ENCODE peak calls at places on chromosomes 6 and 20, in seven cellular contexts. One of them, this sample, is unnamed.

GRCh38 chr6:34358389-34358906 is 34.0 kb downstream of the NUDT3 start:
- DNase-seq in AG08395: peak
- DNase-seq in activated gamma-delta T cell treated with anti-CD3 and anti-CD28 coated beads, Interleukin-2, amount 50 U/mL, for 16 hours: no peak
- DNase-seq in endothelial cell: no peak
- DNase-seq in fibroblast of lung: peak
- DNase-seq in fibroblast of pulmonary artery: peak
- DNase-seq in tibial artery: no peak
- DNase-seq in this sample: no peak

GRCh38 chr6:31407699-31408098 is 4.3 kb downstream of the MICA start:
- DNase-seq in AG08395: peak
- DNase-seq in activated gamma-delta T cell treated with anti-CD3 and anti-CD28 coated beads, Interleukin-2, amount 50 U/mL, for 16 hours: no peak
- DNase-seq in endothelial cell: no peak
- DNase-seq in fibroblast of lung: peak
- DNase-seq in fibroblast of pulmonary artery: peak
- DNase-seq in tibial artery: no peak
- DNase-seq in this sample: no peak

GRCh38 chr6:108876929-108877775 is 28.9 kb downstream of the ARMC2 start:
- DNase-seq in AG08395: peak
- DNase-seq in activated gamma-delta T cell treated with anti-CD3 and anti-CD28 coated beads, Interleukin-2, amount 50 U/mL, for 16 hours: no peak
- DNase-seq in endothelial cell: no peak
- DNase-seq in fibroblast of lung: peak
- DNase-seq in fibroblast of pulmonary artery: peak
- DNase-seq in tibial artery: peak
- DNase-seq in this sample: peak

GRCh38 chr6:42388046-42388445 is 63.7 kb downstream of the TRERF1 start:
- DNase-seq in AG08395: no peak
- DNase-seq in activated gamma-delta T cell treated with anti-CD3 and anti-CD28 coated beads, Interleukin-2, amount 50 U/mL, for 16 hours: no peak
- DNase-seq in endothelial cell: no peak
- DNase-seq in fibroblast of lung: no peak
- DNase-seq in fibroblast of pulmonary artery: no peak
- DNase-seq in tibial artery: no peak
- DNase-seq in this sample: no peak

GRCh38 chr6:135939216-135939610 is 87.7 kb downstream of the PDE7B start:
- DNase-seq in AG08395: no peak
- DNase-seq in activated gamma-delta T cell treated with anti-CD3 and anti-CD28 coated beads, Interleukin-2, amount 50 U/mL, for 16 hours: no peak
- DNase-seq in endothelial cell: no peak
- DNase-seq in fibroblast of lung: no peak
- DNase-seq in fibroblast of pulmonary artery: no peak
- DNase-seq in tibial artery: peak
- DNase-seq in this sample: peak

GRCh38 chr20:10673176-10673830 is 496 bp downstream of the JAG1 start:
- DNase-seq in AG08395: peak
- DNase-seq in activated gamma-delta T cell treated with anti-CD3 and anti-CD28 coated beads, Interleukin-2, amount 50 U/mL, for 16 hours: no peak
- DNase-seq in endothelial cell: peak
- DNase-seq in fibroblast of lung: peak
- DNase-seq in fibroblast of pulmonary artery: no peak
- DNase-seq in tibial artery: no peak
- DNase-seq in this sample: no peak

GRCh38 chr6:170393807-170394399 is 87.3 kb downstream of the FAM120B start:
- DNase-seq in AG08395: no peak
- DNase-seq in activated gamma-delta T cell treated with anti-CD3 and anti-CD28 coated beads, Interleukin-2, amount 50 U/mL, for 16 hours: peak
- DNase-seq in endothelial cell: no peak
- DNase-seq in fibroblast of lung: peak
- DNase-seq in fibroblast of pulmonary artery: no peak
- DNase-seq in tibial artery: no peak
- DNase-seq in this sample: no peak

GRCh38 chr20:51265366-51265765 is 242.5 kb upstream of the KCNG1 start:
- DNase-seq in AG08395: no peak
- DNase-seq in activated gamma-delta T cell treated with anti-CD3 and anti-CD28 coated beads, Interleukin-2, amount 50 U/mL, for 16 hours: no peak
- DNase-seq in endothelial cell: no peak
- DNase-seq in fibroblast of lung: no peak
- DNase-seq in fibroblast of pulmonary artery: no peak
- DNase-seq in tibial artery: no peak
- DNase-seq in this sample: no peak

GRCh38 chr6:156262014-156262413 is 515.2 kb upstream of the ARID1B start:
- DNase-seq in AG08395: no peak
- DNase-seq in activated gamma-delta T cell treated with anti-CD3 and anti-CD28 coated beads, Interleukin-2, amount 50 U/mL, for 16 hours: no peak
- DNase-seq in endothelial cell: no peak
- DNase-seq in fibroblast of lung: no peak
- DNase-seq in fibroblast of pulmonary artery: no peak
- DNase-seq in tibial artery: no peak
- DNase-seq in this sample: no peak

GRCh38 chr6:9272671-9273070 is 837.3 kb upstream of the SLC35B3 start:
- DNase-seq in AG08395: no peak
- DNase-seq in activated gamma-delta T cell treated with anti-CD3 and anti-CD28 coated beads, Interleukin-2, amount 50 U/mL, for 16 hours: no peak
- DNase-seq in endothelial cell: no peak
- DNase-seq in fibroblast of lung: no peak
- DNase-seq in fibroblast of pulmonary artery: no peak
- DNase-seq in tibial artery: no peak
- DNase-seq in this sample: no peak

GRCh38 chr20:56424931-56425330 is 12.9 kb downstream of the CASS4 start:
- DNase-seq in AG08395: no peak
- DNase-seq in activated gamma-delta T cell treated with anti-CD3 and anti-CD28 coated beads, Interleukin-2, amount 50 U/mL, for 16 hours: no peak
- DNase-seq in endothelial cell: no peak
- DNase-seq in fibroblast of lung: no peak
- DNase-seq in fibroblast of pulmonary artery: no peak
- DNase-seq in tibial artery: no peak
- DNase-seq in this sample: no peak

GRCh38 chr6:104943781-104944180 is 13.1 kb upstream of the LIN28B start:
- DNase-seq in AG08395: no peak
- DNase-seq in activated gamma-delta T cell treated with anti-CD3 and anti-CD28 coated beads, Interleukin-2, amount 50 U/mL, for 16 hours: no peak
- DNase-seq in endothelial cell: peak
- DNase-seq in fibroblast of lung: peak
- DNase-seq in fibroblast of pulmonary artery: peak
- DNase-seq in tibial artery: no peak
- DNase-seq in this sample: no peak

GRCh38 chr6:11093065-11093590 is 506 bp upstream of the SMIM13 start:
- DNase-seq in AG08395: peak
- DNase-seq in activated gamma-delta T cell treated with anti-CD3 and anti-CD28 coated beads, Interleukin-2, amount 50 U/mL, for 16 hours: no peak
- DNase-seq in endothelial cell: no peak
- DNase-seq in fibroblast of lung: peak
- DNase-seq in fibroblast of pulmonary artery: peak
- DNase-seq in tibial artery: peak
- DNase-seq in this sample: no peak

GRCh38 chr6:25027221-25027916 is 91.6 kb upstream of the RIPOR2 start:
- DNase-seq in AG08395: no peak
- DNase-seq in activated gamma-delta T cell treated with anti-CD3 and anti-CD28 coated beads, Interleukin-2, amount 50 U/mL, for 16 hours: peak
- DNase-seq in endothelial cell: no peak
- DNase-seq in fibroblast of lung: no peak
- DNase-seq in fibroblast of pulmonary artery: no peak
- DNase-seq in tibial artery: no peak
- DNase-seq in this sample: no peak

GRCh38 chr6:135566311-135567068 is 69.0 kb upstream of the AHI1 start:
- DNase-seq in AG08395: no peak
- DNase-seq in activated gamma-delta T cell treated with anti-CD3 and anti-CD28 coated beads, Interleukin-2, amount 50 U/mL, for 16 hours: no peak
- DNase-seq in endothelial cell: no peak
- DNase-seq in fibroblast of lung: no peak
- DNase-seq in fibroblast of pulmonary artery: no peak
- DNase-seq in tibial artery: no peak
- DNase-seq in this sample: no peak

GRCh38 chr20:38387953-38388352 is 41.7 kb downstream of the LBP start:
- DNase-seq in AG08395: peak
- DNase-seq in activated gamma-delta T cell treated with anti-CD3 and anti-CD28 coated beads, Interleukin-2, amount 50 U/mL, for 16 hours: no peak
- DNase-seq in endothelial cell: no peak
- DNase-seq in fibroblast of lung: no peak
- DNase-seq in fibroblast of pulmonary artery: no peak
- DNase-seq in tibial artery: no peak
- DNase-seq in this sample: no peak

GRCh38 chr6:110357696-110358535 is at the start of gene METTL24:
- DNase-seq in AG08395: no peak
- DNase-seq in activated gamma-delta T cell treated with anti-CD3 and anti-CD28 coated beads, Interleukin-2, amount 50 U/mL, for 16 hours: no peak
- DNase-seq in endothelial cell: peak
- DNase-seq in fibroblast of lung: no peak
- DNase-seq in fibroblast of pulmonary artery: no peak
- DNase-seq in tibial artery: no peak
- DNase-seq in this sample: peak

GRCh38 chr6:25399885-25400284 is 120.7 kb downstream of the CARMIL1 start:
- DNase-seq in AG08395: no peak
- DNase-seq in activated gamma-delta T cell treated with anti-CD3 and anti-CD28 coated beads, Interleukin-2, amount 50 U/mL, for 16 hours: no peak
- DNase-seq in endothelial cell: no peak
- DNase-seq in fibroblast of lung: no peak
- DNase-seq in fibroblast of pulmonary artery: no peak
- DNase-seq in tibial artery: no peak
- DNase-seq in this sample: no peak

GRCh38 chr6:41404221-41404866 is 68.9 kb downstream of the NCR2 start:
- DNase-seq in AG08395: no peak
- DNase-seq in activated gamma-delta T cell treated with anti-CD3 and anti-CD28 coated beads, Interleukin-2, amount 50 U/mL, for 16 hours: no peak
- DNase-seq in endothelial cell: no peak
- DNase-seq in fibroblast of lung: no peak
- DNase-seq in fibroblast of pulmonary artery: no peak
- DNase-seq in tibial artery: no peak
- DNase-seq in this sample: no peak

GRCh38 chr6:22451960-22452359 is 117.4 kb upstream of the HDGFL1 start:
- DNase-seq in AG08395: no peak
- DNase-seq in activated gamma-delta T cell treated with anti-CD3 and anti-CD28 coated beads, Interleukin-2, amount 50 U/mL, for 16 hours: no peak
- DNase-seq in endothelial cell: no peak
- DNase-seq in fibroblast of lung: peak
- DNase-seq in fibroblast of pulmonary artery: no peak
- DNase-seq in tibial artery: no peak
- DNase-seq in this sample: no peak

GRCh38 chr6:7431241-7431593 is 41.6 kb downstream of the RIOK1 start:
- DNase-seq in AG08395: no peak
- DNase-seq in activated gamma-delta T cell treated with anti-CD3 and anti-CD28 coated beads, Interleukin-2, amount 50 U/mL, for 16 hours: no peak
- DNase-seq in endothelial cell: no peak
- DNase-seq in fibroblast of lung: no peak
- DNase-seq in fibroblast of pulmonary artery: no peak
- DNase-seq in tibial artery: no peak
- DNase-seq in this sample: no peak

GRCh38 chr6:72784071-72784470 is 162.2 kb downstream of the KCNQ5 start:
- DNase-seq in AG08395: no peak
- DNase-seq in activated gamma-delta T cell treated with anti-CD3 and anti-CD28 coated beads, Interleukin-2, amount 50 U/mL, for 16 hours: no peak
- DNase-seq in endothelial cell: no peak
- DNase-seq in fibroblast of lung: peak
- DNase-seq in fibroblast of pulmonary artery: peak
- DNase-seq in tibial artery: no peak
- DNase-seq in this sample: no peak

GRCh38 chr6:14533446-14533845 is 415.9 kb downstream of the CD83 start:
- DNase-seq in AG08395: no peak
- DNase-seq in activated gamma-delta T cell treated with anti-CD3 and anti-CD28 coated beads, Interleukin-2, amount 50 U/mL, for 16 hours: no peak
- DNase-seq in endothelial cell: no peak
- DNase-seq in fibroblast of lung: peak
- DNase-seq in fibroblast of pulmonary artery: no peak
- DNase-seq in tibial artery: no peak
- DNase-seq in this sample: no peak

GRCh38 chr20:62318411-62319345 is 15.9 kb downstream of the ADRM1 start:
- DNase-seq in AG08395: no peak
- DNase-seq in activated gamma-delta T cell treated with anti-CD3 and anti-CD28 coated beads, Interleukin-2, amount 50 U/mL, for 16 hours: no peak
- DNase-seq in endothelial cell: no peak
- DNase-seq in fibroblast of lung: no peak
- DNase-seq in fibroblast of pulmonary artery: no peak
- DNase-seq in tibial artery: no peak
- DNase-seq in this sample: no peak

GRCh38 chr20:44773070-44773829 is 27.6 kb downstream of the KCNK15 start:
- DNase-seq in AG08395: no peak
- DNase-seq in activated gamma-delta T cell treated with anti-CD3 and anti-CD28 coated beads, Interleukin-2, amount 50 U/mL, for 16 hours: no peak
- DNase-seq in endothelial cell: no peak
- DNase-seq in fibroblast of lung: no peak
- DNase-seq in fibroblast of pulmonary artery: no peak
- DNase-seq in tibial artery: no peak
- DNase-seq in this sample: no peak

GRCh38 chr6:36735110-36735971 is 37.7 kb downstream of the RAB44 start:
- DNase-seq in AG08395: peak
- DNase-seq in activated gamma-delta T cell treated with anti-CD3 and anti-CD28 coated beads, Interleukin-2, amount 50 U/mL, for 16 hours: no peak
- DNase-seq in endothelial cell: no peak
- DNase-seq in fibroblast of lung: peak
- DNase-seq in fibroblast of pulmonary artery: peak
- DNase-seq in tibial artery: peak
- DNase-seq in this sample: peak